ENCODE peak calls at places on chromosomes 4 and X, in eight cellular contexts. U is NCI-H1105 treated with DMSO at 0.1 percent for 48 hours, Q is H9, H is GM23248, R is left lung, T is IMR-90, N is heart right ventricle, V is HT-29. G is an unnamed sample.

GRCh38 chr4:158805628-158806471 is 37.0 kb downstream of the FNIP2 start:
- DNase-seq in N (no peak), H (peak; percentile 15), U (no peak), T (no peak), Q (no peak), R (no peak), V (peak; percentile 50), G (no peak)

GRCh38 chr4:158193171-158193749 is 17.0 kb upstream of the TMEM144 start:
- DNase-seq in Q (no peak), T (peak; percentile 31), R (no peak), N (no peak), U (peak; percentile 27), V (peak; percentile 54), H (peak; percentile 39), G (peak; percentile 43)

GRCh38 chrX:129759576-129760061 is 20.1 kb upstream of the SASH3 start:
- DNase-seq in T (peak; percentile 83), N (peak; percentile 30), H (peak; percentile 53), U (no peak), V (peak; percentile 82), R (peak; percentile 70), Q (no peak), G (peak; percentile 95)

GRCh38 chr4:26206981-26207380 is 113.8 kb upstream of the RBPJ start:
- DNase-seq in R (no peak), T (no peak), H (no peak), N (no peak), U (no peak), V (no peak), Q (no peak), G (no peak)

GRCh38 chrX:129737921-129738320 is 858 bp upstream of the XPNPEP2 start:
- DNase-seq in Q (no peak), N (no peak), R (no peak), U (no peak), T (peak; percentile 65), V (no peak), H (peak; percentile 77), G (peak; percentile 70)

GRCh38 chrX:24020280-24020876 is 6.6 kb downstream of the KLHL15 start:
- DNase-seq in Q (no peak), N (no peak), H (peak; percentile 47), U (no peak), V (no peak), R (no peak), T (peak; percentile 15), G (peak; percentile 3)

GRCh38 chrX:119745283-119745848 is 13.0 kb upstream of the SOWAHD start:
- DNase-seq in V (no peak), H (no peak), R (no peak), T (no peak), U (no peak), N (no peak), Q (no peak), G (peak; percentile 37)

GRCh38 chr4:147638942-147639341 is 21.7 kb downstream of the TMEM184C start:
- DNase-seq in U (no peak), V (no peak), T (peak; percentile 34), H (no peak), N (no peak), Q (no peak), R (no peak), G (peak; percentile 13)

GRCh38 chr4:129092636-129093172 is 635 bp downstream of the SCLT1 start:
- DNase-seq in Q (no peak), V (peak; percentile 67), R (no peak), N (no peak), U (no peak), H (peak; percentile 60), T (peak; percentile 28), G (peak; percentile 19)

G was measured in M059J.